ENCODE peak calls at places on chromosomes 11 and 22, in nine cellular contexts. U, J, F, D, C, P, S, O and W are unnamed samples.

GRCh38 chr22:27312567-27313507 is 488.7 kb downstream of the MN1 start:
- DNase-seq in S (no peak), O (no peak), F (no peak), C (no peak), D (no peak), P (no peak), J (no peak), U (no peak), W (no peak)

GRCh38 chr11:299951-300735 is 817 bp upstream of the IFITM5 start:
- DNase-seq in P (no peak), U (no peak), S (no peak), J (no peak), F (peak; percentile 20), O (no peak), C (no peak), D (no peak), W (no peak)

GRCh38 chr11:61041755-61042518 is 60.4 kb upstream of the CD5 start:
- DNase-seq in O (peak; percentile 67), S (no peak), P (no peak), D (no peak), U (peak; percentile 55), C (peak; percentile 85), F (peak; percentile 60), J (peak; percentile 7), W (no peak)

GRCh38 chr11:118021146-118021545 is 35.0 kb downstream of the IL10RA start:
- DNase-seq in O (no peak), P (no peak), C (no peak), D (no peak), J (no peak), F (no peak), U (no peak), S (no peak), W (no peak)

GRCh38 chr11:110986016-110986415 is 259.5 kb upstream of the POU2AF2 start:
- DNase-seq in S (no peak), C (no peak), J (no peak), O (no peak), P (no peak), U (no peak), F (no peak), D (no peak), W (peak; percentile 36)

GRCh38 chr11:129278586-129279319 is 86.6 kb upstream of the ARHGAP32 start:
- DNase-seq in J (peak; percentile 45), C (peak; percentile 9), P (no peak), U (no peak), F (no peak), S (peak; percentile 16), O (no peak), D (peak; percentile 3), W (no peak)

GRCh38 chr22:43515902-43516301 is 104.1 kb downstream of the MPPED1 start:
- DNase-seq in O (no peak), P (no peak), S (no peak), U (no peak), F (no peak), D (no peak), J (no peak), C (no peak), W (no peak)

GRCh38 chr22:41341990-41342389 is 39.8 kb upstream of the TEF start:
- DNase-seq in U (no peak), F (peak; percentile 30), C (no peak), J (peak; percentile 16), S (no peak), P (no peak), O (no peak), D (no peak), W (no peak)

GRCh38 chr11:16867097-16867496 is 128.7 kb downstream of the C11orf58 start:
- DNase-seq in J (no peak), F (no peak), P (no peak), C (no peak), S (no peak), U (no peak), O (no peak), D (no peak), W (no peak)

GRCh38 chr22:30320021-30320556 is 6.7 kb downstream of the TBC1D10A start:
- DNase-seq in P (no peak), U (no peak), S (no peak), F (no peak), O (no peak), D (no peak), C (no peak), J (no peak), W (no peak)

GRCh38 chr11:73766763-73767162 is 5.9 kb upstream of the RAB6A start:
- DNase-seq in D (no peak), C (no peak), P (no peak), J (no peak), U (no peak), F (no peak), O (no peak), S (no peak), W (no peak)

GRCh38 chr11:86671386-86672006 is 920 bp downstream of the ME3 start:
- DNase-seq in O (peak; percentile 86), S (peak; percentile 64), D (no peak), U (no peak), C (peak; percentile 1), J (peak; percentile 73), P (peak; percentile 38), F (peak; percentile 44), W (no peak)

GRCh38 chr11:19511413-19512183 is 201.0 kb upstream of the NAV2 start:
- DNase-seq in U (no peak), C (no peak), J (no peak), D (no peak), F (peak; percentile 35), P (peak; percentile 72), S (no peak), O (peak; percentile 19), W (no peak)

GRCh38 chr22:20011993-20012740 is 4.5 kb downstream of the ARVCF start:
- DNase-seq in O (no peak), D (no peak), P (no peak), C (no peak), F (no peak), J (no peak), U (no peak), S (no peak), W (no peak)